ENCODE peak calls at places on chromosomes 2 and 18, in seven cellular contexts. B is colonic mucosa; Z is IMR-90; J is effector memory CD4-positive, alpha-beta T cell; T is right lobe of liver; Q is Panc1; Y is CD4-positive, alpha-beta T cell. K is an unnamed sample.

GRCh38 chr2:191151315-191151698 is 513 bp upstream of the STAT4 start:
- DNase-seq in T (no peak), Z (no peak), Y (no peak), Q (no peak), B (no peak), J (no peak), K (no peak)

GRCh38 chr2:27891820-27892105 is 1.2 kb downstream of the BABAM2 start:
- DNase-seq in T (no peak), Z (peak; percentile 45), B (no peak), J (no peak), Q (no peak), Y (no peak), K (no peak)

GRCh38 chr2:67463810-67464209 is 66.7 kb downstream of the ETAA1 start:
- DNase-seq in T (no peak), J (no peak), Y (no peak), B (no peak), Z (peak; percentile 67), Q (no peak), K (no peak)

GRCh38 chr18:53843113-53843512 is 381.4 kb downstream of the MBD2 start:
- DNase-seq in T (no peak), Q (no peak), J (no peak), Y (no peak), B (no peak), Z (no peak), K (no peak)

GRCh38 chr2:120580709-120581108 is 155.0 kb upstream of the GLI2 start:
- DNase-seq in J (no peak), Q (no peak), Y (no peak), B (no peak), Z (no peak), T (no peak), K (no peak)

GRCh38 chr2:172106128-172106961 is 3.6 kb upstream of the DLX2 start:
- DNase-seq in J (no peak), Y (no peak), Z (peak; percentile 43), B (no peak), Q (no peak), T (no peak), K (no peak)

GRCh38 chr18:28174181-28174906 is 2.6 kb downstream of the CDH2 start:
- DNase-seq in Y (no peak), Q (no peak), Z (no peak), B (no peak), J (no peak), T (no peak), K (no peak)

GRCh38 chr2:127514485-127514884 is 11.8 kb downstream of the IWS1 start:
- DNase-seq in Z (no peak), B (no peak), J (no peak), Q (no peak), T (no peak), Y (no peak), K (no peak)

GRCh38 chr18:45672637-45673036 is 51.3 kb upstream of the SLC14A1 start:
- DNase-seq in B (no peak), T (no peak), Q (no peak), Z (no peak), Y (no peak), J (no peak), K (no peak)

GRCh38 chr18:45671366-45671765 is 52.6 kb upstream of the SLC14A1 start:
- DNase-seq in Y (no peak), Q (no peak), Z (no peak), J (no peak), T (no peak), B (no peak), K (no peak)

GRCh38 chr18:45666520-45666919 is 51.2 kb downstream of the SLC14A2 start:
- DNase-seq in Z (no peak), J (no peak), Y (no peak), T (no peak), Q (no peak), B (no peak), K (no peak)

GRCh38 chr18:45667056-45667455 is 51.8 kb downstream of the SLC14A2 start:
- DNase-seq in Q (no peak), J (no peak), B (no peak), Z (no peak), T (no peak), Y (no peak), K (no peak)

GRCh38 chr18:45670281-45670962 is 53.6 kb upstream of the SLC14A1 start:
- DNase-seq in Z (peak; percentile 85), T (no peak), Y (no peak), Q (no peak), B (no peak), J (peak; percentile 33), K (no peak)
- H3K27ac ChIP-seq in Z (peak overlapping the region; percentile 57), T (no peak overlapping the region), Y (no peak overlapping the region), Q (no peak overlapping the region), B (no peak overlapping the region), J (peak overlapping the region; percentile 44), K (no peak overlapping the region)

DNA sequence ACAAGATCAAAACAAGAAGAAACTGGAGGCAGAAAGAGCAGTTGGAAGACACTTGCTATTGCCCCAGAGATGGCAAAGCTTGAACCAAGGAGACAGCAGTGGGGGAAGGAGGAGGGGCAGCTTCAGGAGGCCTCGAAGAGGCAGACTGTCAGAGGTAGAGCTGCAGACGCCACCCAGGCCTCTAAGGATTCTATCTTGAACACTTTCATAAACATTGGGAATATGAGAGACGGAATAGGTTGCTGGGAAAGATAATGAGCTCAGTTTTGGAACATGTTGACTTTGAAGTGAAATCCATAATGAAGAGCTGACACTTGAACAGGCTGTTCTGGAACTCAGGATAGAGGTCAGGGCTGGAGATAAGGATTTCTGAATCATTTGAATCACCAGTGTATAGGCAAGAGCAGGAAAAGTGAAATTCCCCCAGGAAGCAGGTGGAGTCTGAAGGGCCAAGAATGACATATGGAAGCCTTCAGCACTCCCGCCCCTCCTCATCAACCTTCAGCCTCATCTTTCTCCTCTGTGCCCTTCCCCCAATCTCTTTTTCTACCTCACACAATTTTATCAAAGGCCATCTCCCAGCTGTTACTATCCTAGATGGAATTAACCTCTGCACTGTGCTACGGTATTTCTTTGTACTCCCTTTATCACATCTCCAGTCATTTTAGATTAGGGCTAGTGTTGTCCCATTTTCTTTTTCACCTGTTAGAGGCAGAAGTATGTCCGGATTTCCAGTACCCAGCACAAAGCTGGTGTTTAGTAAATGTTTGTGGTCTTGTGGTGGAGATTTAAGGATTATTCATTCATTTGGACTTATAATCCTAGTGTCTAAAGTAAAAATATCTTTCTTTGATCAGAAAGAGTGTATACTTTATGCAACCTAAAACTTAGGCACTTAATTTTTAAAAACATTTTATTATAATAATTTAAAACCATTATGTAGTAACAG is 47.5 kb upstream of the RTN4 start:
- DNase-seq in Z (no peak), Q (no peak), Y (no peak), J (no peak), T (no peak), B (no peak), K (no peak)
- H3K27ac ChIP-seq in Z (peak overlapping the region; percentile 68), Q (no peak overlapping the region), Y (no peak overlapping the region), J (no peak overlapping the region), T (no peak overlapping the region), B (peak overlapping the region; percentile 18), K (no peak overlapping the region)

GRCh38 chr2:200507179-200507578 is 2.7 kb downstream of the KCTD18 start:
- DNase-seq in Y (no peak), B (no peak), J (no peak), T (no peak), Q (no peak), Z (no peak), K (no peak)

GRCh38 chr2:200509227-200509607 is 651 bp downstream of the KCTD18 start:
- DNase-seq in B (peak; percentile 36), Z (no peak), Y (no peak), Q (no peak), T (no peak), J (no peak), K (no peak)

GRCh38 chr2:200506679-200507078 is 3.2 kb downstream of the KCTD18 start:
- DNase-seq in Y (no peak), J (no peak), B (no peak), Q (no peak), T (no peak), Z (no peak), K (no peak)

GRCh38 chr2:200515155-200515554 is 5.3 kb upstream of the KCTD18 start:
- DNase-seq in Q (no peak), Z (no peak), J (no peak), Y (no peak), T (no peak), B (no peak), K (no peak)

DNA sequence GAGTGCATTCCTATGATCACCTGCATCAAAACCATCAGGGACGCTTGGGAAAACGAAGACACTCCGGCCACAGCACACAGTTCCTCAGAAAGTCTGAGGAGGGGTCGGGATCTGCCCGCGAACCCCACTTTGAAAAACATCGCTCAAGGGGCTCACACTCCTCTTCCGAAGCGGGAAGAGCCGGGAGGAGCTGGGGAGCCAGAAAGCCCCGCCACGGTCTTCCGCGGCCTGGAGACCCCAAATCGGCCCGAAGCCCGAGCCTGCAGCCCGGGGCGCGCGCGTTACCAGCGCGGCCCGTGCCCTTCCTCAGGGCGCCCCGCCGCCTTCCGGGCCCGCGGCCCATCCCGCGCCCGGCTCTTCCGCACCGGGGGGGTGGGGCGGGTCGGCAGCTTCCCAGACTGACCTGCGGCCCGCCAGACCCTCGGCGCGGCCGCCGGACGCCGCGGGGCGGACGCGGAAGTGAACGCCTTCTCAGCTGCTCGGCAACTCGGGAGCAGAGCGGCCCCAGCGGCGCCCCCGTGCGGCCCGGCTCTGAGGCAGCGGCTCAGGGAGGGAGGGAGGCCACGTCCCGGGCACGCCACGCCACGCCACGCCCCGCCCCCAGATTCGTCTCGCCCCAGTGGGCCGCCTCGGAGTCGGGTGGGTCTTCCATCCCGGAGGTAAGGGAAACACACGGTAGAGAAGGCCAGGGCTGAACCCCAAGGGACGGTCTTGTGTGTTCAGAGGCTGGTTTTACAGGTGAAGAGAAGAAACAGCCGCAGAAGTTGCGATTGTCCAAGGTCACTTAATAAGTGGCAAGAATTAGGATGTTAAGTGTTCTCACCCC is at the start of gene KCTD18:
- DNase-seq in Y (peak; percentile 86), Z (peak; percentile 80), J (peak; percentile 80), T (peak; percentile 95), Q (peak; percentile 13), B (peak; percentile 95), K (peak; percentile 33)
- H3K27ac ChIP-seq in Y (peak within 1 kb of the TSS; percentile 54), Z (peak within 1 kb of the TSS; percentile 75), J (peak within 1 kb of the TSS; percentile 51), T (peak within 1 kb of the TSS; percentile 80), Q (peak within 1 kb of the TSS; percentile 95), B (peak within 1 kb of the TSS; percentile 78), K (peak within 1 kb of the TSS; percentile 42)

GRCh38 chr18:32301361-32301760 is 111.5 kb downstream of the MEP1B start:
- DNase-seq in J (no peak), T (no peak), Z (no peak), B (no peak), Y (no peak), Q (no peak), K (no peak)

GRCh38 chr18:32301976-32302743 is 112.3 kb downstream of the MEP1B start:
- DNase-seq in B (no peak), T (no peak), Y (no peak), J (no peak), Z (peak; percentile 94), Q (no peak), K (peak; percentile 58)

GRCh38 chr18:32299489-32299888 is 109.7 kb downstream of the MEP1B start:
- DNase-seq in Y (no peak), Q (no peak), Z (no peak), T (no peak), B (no peak), J (no peak), K (no peak)

GRCh38 chr18:32302806-32303205 is 113.0 kb downstream of the MEP1B start:
- DNase-seq in T (no peak), Y (no peak), J (no peak), Q (no peak), B (no peak), Z (no peak), K (no peak)

DNA sequence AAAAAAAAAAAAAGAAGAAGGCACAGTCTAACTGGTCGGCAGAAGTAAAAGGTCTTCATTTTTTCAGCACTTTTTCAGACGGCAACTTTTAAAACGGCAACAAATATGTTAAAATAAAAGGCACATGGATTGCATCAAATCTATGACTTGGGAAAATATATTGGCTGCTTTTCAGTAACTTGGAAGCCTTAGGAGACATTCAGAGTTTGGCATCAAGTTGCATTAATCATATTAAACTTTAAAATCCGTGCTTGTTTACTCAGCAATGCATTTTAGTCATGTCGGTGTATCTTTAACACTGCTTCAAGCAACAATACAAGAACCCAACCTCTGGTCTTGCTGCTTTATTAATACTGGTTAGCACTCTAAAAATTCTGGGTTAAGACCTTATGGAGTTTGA is 111.1 kb downstream of the MEP1B start:
- DNase-seq in J (no peak), T (no peak), B (no peak), Z (peak; percentile 26), Q (no peak), Y (no peak), K (no peak)
- H3K27ac ChIP-seq in J (no peak overlapping the region), T (no peak overlapping the region), B (no peak overlapping the region), Z (no peak overlapping the region), Q (no peak overlapping the region), Y (no peak overlapping the region), K (no peak overlapping the region)